ENCODE peak calls at places on chromosomes 11 and 22, in nine cellular contexts. C is AG09309, B is WTC11, I is astrocyte of the cerebellum, S is fibroblast of villous mesenchyme, P is hepatocyte, R is brain microvascular endothelial cell, N is stomach, W is lower lobe of right lung. U is an unnamed sample.

GRCh38 chr11:93838967-93839366 is 11.5 kb downstream of the VSTM5 start:
- DNase-seq in N (no peak), B (no peak), C (no peak), P (no peak), S (no peak), W (no peak), I (no peak), R (no peak), U (no peak)

GRCh38 chr22:44571566-44572413 is 73.8 kb upstream of the RTL6 start:
- DNase-seq in C (no peak), B (no peak), W (no peak), S (no peak), N (peak), P (no peak), I (no peak), R (no peak), U (no peak)

GRCh38 chr22:26172389-26172990 is 3.2 kb downstream of the SEZ6L start:
- DNase-seq in P (peak), C (no peak), N (no peak), S (peak), I (no peak), W (no peak), R (peak), B (peak), U (peak)

GRCh38 chr22:50091092-50091491 is 1.3 kb downstream of the MOV10L1 start:
- DNase-seq in S (no peak), R (no peak), P (no peak), C (no peak), W (no peak), B (no peak), N (no peak), I (no peak), U (no peak)

GRCh38 chr22:35995772-35996171 is 32.9 kb downstream of the RBFOX2 start:
- DNase-seq in S (peak), N (peak), I (peak), P (peak), W (no peak), B (no peak), C (peak), R (peak), U (no peak)

GRCh38 chr11:64667154-64667745 is 55.7 kb downstream of the NRXN2 start:
- DNase-seq in C (no peak), R (no peak), I (no peak), N (no peak), B (no peak), S (no peak), W (peak), P (no peak), U (no peak)

GRCh38 chr11:65013130-65013691 is 749 bp upstream of the ARL2 start:
- DNase-seq in B (peak), R (peak), P (peak), W (peak), N (peak), I (peak), S (peak), C (peak), U (peak)

GRCh38 chr11:7436657-7437056 is 48.6 kb upstream of the OLFML1 start:
- DNase-seq in I (no peak), B (no peak), S (no peak), R (no peak), P (no peak), C (no peak), N (no peak), W (no peak), U (no peak)

GRCh38 chr11:33389635-33390034 is 132.5 kb downstream of the HIPK3 start:
- DNase-seq in N (no peak), W (no peak), P (no peak), B (no peak), C (no peak), R (no peak), I (no peak), S (no peak), U (no peak)

GRCh38 chr22:37112084-37112728 is 2.7 kb upstream of the TMPRSS6 start:
- DNase-seq in I (no peak), N (no peak), R (no peak), P (peak), W (no peak), S (no peak), C (no peak), B (no peak), U (peak)

DNA sequence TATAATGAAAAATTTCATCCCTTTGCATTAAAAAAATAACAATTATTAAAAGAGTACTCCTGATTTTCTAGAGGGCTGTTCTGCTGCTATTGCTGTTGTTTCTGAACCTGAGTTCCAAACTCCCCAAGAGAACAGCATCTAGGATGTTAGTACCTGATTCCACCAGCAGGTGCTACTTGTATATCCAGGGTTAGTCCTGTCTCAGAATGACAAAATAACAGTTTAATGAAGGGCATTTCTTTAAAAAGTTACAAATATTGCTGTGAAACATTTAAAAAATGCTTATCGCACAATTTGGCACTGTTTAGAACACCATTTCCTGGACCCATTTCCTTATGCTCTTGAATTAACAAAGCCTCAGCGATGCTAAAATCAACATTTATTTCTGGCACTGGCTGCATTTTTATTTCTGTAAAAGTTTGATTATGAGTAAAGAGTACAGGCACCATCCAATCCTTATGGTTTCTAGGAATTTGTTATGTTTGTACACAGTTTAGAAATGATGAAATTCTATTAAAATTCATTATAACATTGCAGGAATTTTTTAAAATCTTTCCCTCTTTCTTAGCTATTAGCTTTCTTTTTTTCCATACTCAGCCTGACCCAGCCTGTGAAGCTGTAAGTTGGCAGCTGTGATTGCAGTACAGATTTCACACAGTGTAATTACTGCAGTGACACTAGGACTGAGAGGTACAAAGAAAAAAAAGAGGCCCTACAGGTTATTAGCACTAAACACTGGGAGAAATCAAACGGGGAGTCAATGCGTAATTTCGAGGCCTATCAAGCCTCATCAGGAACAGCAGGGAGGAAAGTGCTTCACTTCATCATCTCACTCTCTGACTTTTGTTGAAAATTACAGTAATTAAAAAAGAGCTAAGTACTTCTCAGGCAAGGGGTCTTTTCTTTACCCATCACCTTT is 208.8 kb downstream of the DCDC1 start:
- DNase-seq in W (no peak), I (no peak), S (no peak), B (no peak), C (no peak), N (no peak), P (no peak), R (no peak), U (no peak)
- TF ChIP-seq CTCF in W (peak), I (peak), S (no peak), B (peak), C (no peak), N (peak), P (no peak), R (peak), U (peak)

GRCh38 chr11:45537617-45538016 is 127.8 kb downstream of the CHST1 start:
- DNase-seq in R (no peak), N (no peak), I (no peak), W (no peak), S (peak), C (no peak), P (no peak), B (no peak), U (no peak)

GRCh38 chr11:45535033-45535432 is 130.4 kb downstream of the CHST1 start:
- DNase-seq in R (no peak), N (no peak), P (no peak), B (no peak), W (no peak), I (no peak), S (no peak), C (no peak), U (no peak)

GRCh38 chr11:45538939-45539338 is 126.5 kb downstream of the CHST1 start:
- DNase-seq in P (no peak), W (no peak), S (no peak), C (no peak), R (no peak), B (no peak), N (no peak), I (no peak), U (no peak)

GRCh38 chr11:45541693-45542434 is 123.6 kb downstream of the CHST1 start:
- DNase-seq in S (no peak), I (no peak), B (no peak), W (no peak), R (no peak), N (no peak), C (no peak), P (no peak), U (no peak)

GRCh38 chr11:45538363-45538762 is 127.1 kb downstream of the CHST1 start:
- DNase-seq in W (no peak), I (no peak), P (no peak), S (no peak), R (no peak), B (no peak), N (no peak), C (no peak), U (no peak)
- TF ChIP-seq CTCF in W (no peak), I (no peak), P (no peak), S (no peak), R (no peak), B (no peak), N (no peak), C (no peak), U (no peak)

DNA sequence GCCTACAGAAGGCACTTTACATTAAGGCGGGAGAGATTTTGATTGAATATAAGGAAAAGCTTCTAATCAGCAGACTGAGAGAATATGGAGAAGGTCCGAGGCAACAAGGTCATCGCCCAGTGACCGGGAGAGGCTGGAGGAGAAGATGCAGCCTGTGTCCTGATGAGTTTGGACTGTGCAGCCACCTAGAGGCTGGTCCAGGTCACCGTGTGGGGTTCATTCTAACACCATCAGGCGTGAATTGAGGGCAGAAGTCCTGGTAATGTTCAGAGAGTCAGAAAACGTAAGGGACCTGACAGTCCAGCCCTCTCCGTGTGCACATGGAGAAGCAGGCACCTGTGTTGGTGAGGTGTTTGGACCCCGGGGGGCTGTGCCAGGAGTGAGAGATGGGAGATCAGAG is 102.7 kb downstream of the FEZ1 start:
- DNase-seq in P (no peak), C (no peak), W (no peak), I (no peak), R (no peak), S (no peak), B (no peak), N (no peak), U (no peak)
- TF ChIP-seq CTCF in P (no peak), C (no peak), W (no peak), I (no peak), R (no peak), S (no peak), B (no peak), N (no peak), U (no peak)

GRCh38 chr11:134278356-134278755 is 2.2 kb downstream of the GLB1L3 start:
- DNase-seq in C (no peak), N (no peak), P (no peak), B (no peak), S (no peak), R (no peak), W (no peak), I (no peak), U (no peak)
- TF ChIP-seq CTCF in C (no peak), N (no peak), P (no peak), B (no peak), S (no peak), R (no peak), W (no peak), I (no peak), U (no peak)

GRCh38 chr11:68009391-68010000 is 631 bp upstream of the ALDH3B1 start:
- DNase-seq in S (peak), R (peak), B (no peak), C (no peak), I (no peak), P (no peak), N (no peak), W (no peak), U (no peak)

GRCh38 chr11:68011046-68011943 is 1.2 kb downstream of the ALDH3B1 start:
- DNase-seq in P (no peak), W (no peak), I (no peak), N (no peak), S (no peak), R (no peak), C (no peak), B (no peak), U (no peak)

GRCh38 chr11:68012044-68012842 is 2.1 kb downstream of the ALDH3B1 start:
- DNase-seq in P (no peak), W (peak), I (no peak), R (no peak), S (no peak), C (no peak), N (no peak), B (no peak), U (no peak)

GRCh38 chr11:68008381-68009337 is 1.5 kb upstream of the ALDH3B1 start:
- DNase-seq in C (no peak), N (peak), W (peak), B (no peak), P (no peak), I (no peak), S (no peak), R (no peak), U (peak)

GRCh38 chr11:68010058-68011041 is at the start of gene ALDH3B1:
- DNase-seq in B (peak), I (no peak), C (no peak), S (peak), W (peak), P (peak), R (peak), N (peak), U (peak)
- TF ChIP-seq CTCF in B (no peak), I (no peak), C (no peak), S (peak), W (no peak), P (no peak), R (peak), N (no peak), U (no peak)

GRCh38 chr11:134120143-134120850 is 51.4 kb downstream of the JAM3 start:
- DNase-seq in R (peak), I (peak), B (no peak), C (peak), W (no peak), N (peak), S (peak), P (peak), U (no peak)
- TF ChIP-seq CTCF in R (no peak), I (no peak), B (no peak), C (no peak), W (no peak), N (no peak), S (no peak), P (no peak), U (no peak)

GRCh38 chr11:123561046-123561781 is 93.2 kb downstream of the SCN3B start:
- DNase-seq in W (no peak), R (peak), C (no peak), N (peak), S (no peak), P (peak), I (no peak), B (peak), U (peak)
- TF ChIP-seq CTCF in W (no peak), R (peak), C (peak), N (no peak), S (peak), P (peak), I (peak), B (no peak), U (peak)

U was measured in Calu3.